ENCODE peak calls at places on chromosomes 4 and X, in eight cellular contexts. P is AG08396; F is bronchial epithelial cell; D is progenitor cell of endocrine pancreas; T is HCEC 1CT; O is NCI-H82; K is stimulated activated CD4-positive, alpha-beta T cell treated with anti-CD3 and anti-CD28 coated beads, Interleukin-12 subunit alpha, Interleukin-12 subunit beta, amount 100 ng/mL, for 48 hours; X is left ventricle myocardium superior. I is an unnamed sample.

GRCh38 chrX:9352683-9353430 is 112.0 kb upstream of the TBL1X start:
- DNase-seq in D (no peak), T (peak; percentile 66), K (no peak), X (no peak), P (no peak), F (no peak), O (no peak), I (no peak)

GRCh38 chr4:41212221-41213203 is 1.8 kb downstream of the APBB2 start:
- DNase-seq in K (no peak), F (peak; percentile 74), T (peak; percentile 62), O (peak; percentile 54), X (no peak), D (no peak), P (peak; percentile 59), I (no peak)

GRCh38 chr4:117637347-117637746 is 396.9 kb upstream of the NDST3 start:
- DNase-seq in F (peak; percentile 2), X (no peak), T (no peak), K (no peak), O (no peak), P (no peak), D (no peak), I (no peak)

GRCh38 chr4:48909697-48910096 is 3.1 kb upstream of the OCIAD2 start:
- DNase-seq in T (peak; percentile 93), O (no peak), F (peak; percentile 99), K (peak; percentile 56), P (peak; percentile 91), X (no peak), D (no peak), I (peak; percentile 80)

GRCh38 chr4:67483868-67484602 is 61.3 kb downstream of the CENPC start:
- DNase-seq in D (no peak), K (no peak), X (no peak), F (peak; percentile 12), O (no peak), T (peak; percentile 22), P (no peak), I (no peak)

GRCh38 chr4:94887027-94887426 is 129.3 kb downstream of the BMPR1B start:
- DNase-seq in D (no peak), X (no peak), K (no peak), O (no peak), P (no peak), T (no peak), F (no peak), I (no peak)

GRCh38 chrX:107674480-107675364 is 46.4 kb downstream of the PRPS1 start:
- DNase-seq in X (peak; percentile 69), K (no peak), F (peak; percentile 54), D (no peak), P (no peak), T (peak; percentile 77), O (peak; percentile 86), I (peak; percentile 86)

GRCh38 chr4:107035711-107036601 is at the start of gene DKK2:
- DNase-seq in P (peak; percentile 18), O (peak; percentile 9), D (peak; percentile 9), K (no peak), X (peak; percentile 32), T (peak; percentile 23), F (peak; percentile 27), I (peak; percentile 68)

GRCh38 chr4:82354788-82355187 is 19.0 kb downstream of the HNRNPD start:
- DNase-seq in P (no peak), O (no peak), X (no peak), K (no peak), T (no peak), F (no peak), D (no peak), I (no peak)

GRCh38 chr4:129852434-129852833 is 756.5 kb downstream of the C4orf33 start:
- DNase-seq in O (no peak), X (no peak), F (no peak), K (no peak), T (no peak), D (no peak), P (no peak), I (no peak)

GRCh38 chrX:12958059-12958458 is 16.9 kb upstream of the TMSB4X start:
- DNase-seq in D (no peak), T (no peak), F (no peak), O (no peak), K (no peak), P (no peak), X (no peak), I (no peak)

GRCh38 chr4:36786519-36786918 is 458.0 kb upstream of the NWD2 start:
- DNase-seq in P (no peak), X (no peak), F (no peak), K (no peak), T (no peak), O (no peak), D (no peak), I (no peak)

GRCh38 chr4:68520985-68521384 is 55.1 kb downstream of the UGT2B17 start:
- DNase-seq in X (no peak), O (no peak), T (no peak), D (no peak), P (no peak), K (no peak), F (no peak), I (no peak)

GRCh38 chr4:94244829-94245185 is 37.1 kb downstream of the SMARCAD1 start:
- DNase-seq in K (no peak), O (no peak), D (no peak), F (no peak), P (no peak), X (no peak), T (no peak), I (no peak)

GRCh38 chr4:155039162-155039561 is 169.3 kb upstream of the NPY2R start:
- DNase-seq in P (no peak), F (no peak), X (no peak), K (no peak), O (no peak), D (no peak), T (no peak), I (no peak)